ENCODE peak calls at places on chromosomes 11 and 22, in four cellular contexts. N is CD8-positive, alpha-beta memory T cell; A is CD8-positive, alpha-beta T cell; L is psoas muscle. Q is an unnamed sample.
A peak's percentile ranks its signal among the peaks of the same experiment; 100 is the strongest.

GRCh38 chr11:76005746-76006145 is 190.7 kb downstream of the UVRAG start:
- DNase-seq in N (no peak), A (no peak), L (no peak), Q (no peak)

GRCh38 chr22:22942511-22943329 is 55.1 kb downstream of the IGLL5 start:
- DNase-seq in N (peak; percentile 70), A (peak; percentile 69), L (peak; percentile 32), Q (no peak)

GRCh38 chr11:43790444-43790794 is 90.2 kb upstream of the ALKBH3 start:
- DNase-seq in N (no peak), A (no peak), L (no peak), Q (no peak)

GRCh38 chr11:106398396-106399074 is 321.1 kb downstream of the AASDHPPT start:
- DNase-seq in N (no peak), A (no peak), L (no peak), Q (no peak)

GRCh38 chr11:71327156-71328085 is 75.0 kb upstream of the SHANK2 start:
- DNase-seq in N (no peak), A (no peak), L (no peak), Q (no peak)

GRCh38 chr22:45162531-45162930 is 1.2 kb upstream of the NUP50 start:
- DNase-seq in N (no peak), A (no peak), L (no peak), Q (no peak)

GRCh38 chr11:429391-429790 is 12.4 kb downstream of the ANO9 start:
- DNase-seq in N (no peak), A (no peak), L (peak; percentile 11), Q (no peak)

GRCh38 chr11:83002047-83002446 is 69.7 kb downstream of the RAB30 start:
- DNase-seq in N (no peak), A (no peak), L (peak; percentile 26), Q (no peak)

GRCh38 chr11:8593455-8593854 is 573 bp downstream of the STK33 start:
- DNase-seq in N (no peak), A (no peak), L (no peak), Q (no peak)

GRCh38 chr22:27329966-27330645 is 471.4 kb downstream of the MN1 start:
- DNase-seq in N (no peak), A (no peak), L (no peak), Q (no peak)

GRCh38 chr11:45896392-45897068 is 10.5 kb downstream of the FREY1 start:
- DNase-seq in N (no peak), A (no peak), L (peak; percentile 15), Q (no peak)

GRCh38 chr11:99687320-99687719 is 666.6 kb downstream of the CNTN5 start:
- DNase-seq in N (no peak), A (no peak), L (no peak), Q (no peak)

GRCh38 chr11:93444671-93445073 is 98.5 kb downstream of the SMCO4 start:
- DNase-seq in N (no peak), A (no peak), L (no peak), Q (no peak)

GRCh38 chr11:18986744-18987143 is 47.5 kb upstream of the MRGPRX1 start:
- DNase-seq in N (no peak), A (no peak), L (no peak), Q (no peak)

GRCh38 chr22:19772673-19773469 is 12.3 kb downstream of the TBX1 start:
- DNase-seq in N (no peak), A (no peak), L (peak; percentile 5), Q (no peak)

GRCh38 chr11:102762414-102762813 is 18.0 kb downstream of the MMP10 start:
- DNase-seq in N (no peak), A (no peak), L (no peak), Q (no peak)

GRCh38 chr11:19813158-19813879 is 100.7 kb downstream of the NAV2 start:
- DNase-seq in N (no peak), A (no peak), L (no peak), Q (no peak)

GRCh38 chr11:75938543-75938942 is 123.5 kb downstream of the UVRAG start:
- DNase-seq in N (no peak), A (no peak), L (no peak), Q (no peak)

GRCh38 chr22:40332319-40332781 is 13.9 kb upstream of the ADSL start:
- DNase-seq in N (no peak), A (no peak), L (no peak), Q (no peak)

GRCh38 chr22:47434336-47435203 is 672.1 kb downstream of the TBC1D22A start:
- DNase-seq in N (no peak), A (no peak), L (no peak), Q (no peak)

GRCh38 chr11:127470485-127470884 is 469.9 kb upstream of the KIRREL3 start:
- DNase-seq in N (no peak), A (no peak), L (no peak), Q (no peak)

GRCh38 chr11:19767691-19768151 is 55.1 kb downstream of the NAV2 start:
- DNase-seq in N (no peak), A (no peak), L (no peak), Q (no peak)

GRCh38 chr11:28472904-28473303 is 364.7 kb downstream of the METTL15 start:
- DNase-seq in N (no peak), A (no peak), L (no peak), Q (no peak)

GRCh38 chr11:114820621-114821020 is 142.3 kb downstream of the NXPE2 start:
- DNase-seq in N (no peak), A (no peak), L (no peak), Q (no peak)

GRCh38 chr11:127789887-127790286 is 789.3 kb upstream of the KIRREL3 start:
- DNase-seq in N (no peak), A (no peak), L (no peak), Q (no peak)

GRCh38 chr11:34707462-34707840 is 86.6 kb downstream of the EHF start:
- DNase-seq in N (no peak), A (no peak), L (no peak), Q (no peak)

GRCh38 chr11:26558191-26558590 is 13.9 kb downstream of the MUC15 start:
- DNase-seq in N (no peak), A (no peak), L (no peak), Q (no peak)

GRCh38 chr11:44593194-44593593 is 27.7 kb downstream of the CD82 start:
- DNase-seq in N (no peak), A (no peak), L (peak; percentile 77), Q (no peak)

GRCh38 chr11:16788141-16789060 is 50.0 kb downstream of the C11orf58 start:
- DNase-seq in N (peak; percentile 43), A (peak; percentile 27), L (peak; percentile 68), Q (no peak)

GRCh38 chr11:62648185-62648966 is 2.0 kb upstream of the GANAB start:
- DNase-seq in N (no peak), A (no peak), L (no peak), Q (no peak)

GRCh38 chr11:96318850-96319249 is 24.1 kb downstream of the MAML2 start:
- DNase-seq in N (no peak), A (no peak), L (no peak), Q (no peak)

GRCh38 chr11:69370984-69371709 is 77.2 kb downstream of the MYEOV start:
- DNase-seq in N (no peak), A (no peak), L (peak; percentile 7), Q (no peak)

GRCh38 chr22:44615146-44615545 is 86.9 kb upstream of the PRR5 start:
- DNase-seq in N (no peak), A (no peak), L (no peak), Q (no peak)

GRCh38 chr22:25008666-25009065 is 56.1 kb downstream of the KIAA1671 start:
- DNase-seq in N (no peak), A (no peak), L (no peak), Q (no peak)

GRCh38 chr11:118643995-118644345 is 35.5 kb downstream of the TREH start:
- DNase-seq in N (no peak), A (no peak), L (no peak), Q (no peak)
- H3K9me3 ChIP-seq in N (no peaks in the 10 kb centered on the region), A (no peaks in the 10 kb centered on the region), L (no peaks in the 10 kb centered on the region), Q (no peaks in the 10 kb centered on the region)

DNA sequence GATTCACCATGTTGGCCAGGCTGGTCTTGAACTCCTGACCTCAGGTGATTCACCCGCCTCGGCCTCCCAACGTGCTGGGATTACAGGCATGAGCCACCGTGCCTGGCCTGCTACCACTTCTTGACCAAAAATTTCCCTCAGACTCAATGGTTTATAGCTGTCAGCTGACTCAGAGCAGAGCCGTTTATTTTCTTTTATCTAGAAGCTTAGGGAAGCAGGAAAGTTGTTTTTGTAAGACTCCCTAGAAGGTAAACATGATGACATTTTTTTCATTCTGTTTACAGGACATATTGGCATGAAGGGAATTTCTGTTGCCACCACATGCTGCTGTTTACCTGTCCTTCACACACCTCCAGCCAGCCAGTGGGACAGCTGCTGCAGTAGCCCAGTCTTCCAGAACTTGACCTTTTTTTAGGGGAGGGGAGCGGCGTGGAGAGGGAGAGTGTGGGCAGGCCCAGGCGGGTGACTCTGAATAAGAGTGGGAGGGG is 56.1 kb upstream of the PTPRJ start:
- DNase-seq in N (no peak), A (no peak), L (no peak), Q (no peak)
- H3K4me1 ChIP-seq in N (peaks cover 22% of the 10 kb centered on the region), A (peaks cover 25% of the 10 kb centered on the region), L (peaks cover 12% of the 10 kb centered on the region), Q (peaks cover 12% of the 10 kb centered on the region)

GRCh38 chr11:33017478-33017877 is 1.8 kb downstream of the DEPDC7 start:
- DNase-seq in N (no peak), A (no peak), L (no peak), Q (no peak)

GRCh38 chr11:33018840-33019239 is 3.2 kb downstream of the DEPDC7 start:
- DNase-seq in N (no peak), A (no peak), L (no peak), Q (no peak)

GRCh38 chr11:33018005-33018404 is 2.3 kb downstream of the DEPDC7 start:
- DNase-seq in N (no peak), A (no peak), L (no peak), Q (no peak)

GRCh38 chr11:33025339-33025722 is 9.7 kb downstream of the DEPDC7 start:
- DNase-seq in N (no peak), A (no peak), L (no peak), Q (no peak)

GRCh38 chr11:33021937-33022336 is 6.3 kb downstream of the DEPDC7 start:
- DNase-seq in N (no peak), A (no peak), L (no peak), Q (no peak)
- H3K9me3 ChIP-seq in N (no peaks in the 10 kb centered on the region), A (no peaks in the 10 kb centered on the region), L (no peaks in the 10 kb centered on the region), Q (no peaks in the 10 kb centered on the region)

DNA sequence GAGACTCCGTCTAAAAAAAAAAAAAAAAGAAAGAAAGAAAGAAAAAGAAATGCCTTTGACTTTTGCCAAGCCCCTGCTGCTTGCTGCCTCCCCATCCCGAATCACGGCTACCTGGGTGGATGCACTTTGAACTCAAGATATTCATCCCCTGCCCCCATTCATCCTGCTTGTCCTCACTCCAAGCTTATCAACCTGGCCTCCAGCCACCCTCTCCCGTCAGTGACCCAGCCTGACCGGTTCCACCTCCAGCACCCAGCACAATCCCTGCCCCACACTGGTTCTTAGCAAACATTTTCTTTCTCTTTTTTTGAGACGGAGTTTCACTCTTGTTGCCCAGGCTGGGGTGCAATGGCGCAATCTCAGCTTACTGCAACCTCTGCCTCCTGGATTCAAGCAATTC is 44.4 kb downstream of the CYTH4 start:
- DNase-seq in N (no peak), A (no peak), L (no peak), Q (no peak)
- H3K4me1 ChIP-seq in N (no peaks in the 10 kb centered on the region), A (peaks cover 13% of the 10 kb centered on the region), L (no peaks in the 10 kb centered on the region), Q (no peaks in the 10 kb centered on the region)

Q was measured in thoracic aorta.